ENCODE peak calls at places on chromosomes 4 and X, in four cellular contexts. U, H, T and E are unnamed samples.
A peak's percentile ranks its signal among the peaks of the same experiment; 100 is the strongest.

GRCh38 chr4:168812806-168813205 is 197.2 kb downstream of the CBR4 start:
- DNase-seq in T (no peak), U (no peak), H (no peak), E (no peak)

GRCh38 chr4:54392459-54392858 is 163.4 kb downstream of the PDGFRA start:
- DNase-seq in H (no peak), T (no peak), U (no peak), E (no peak)

GRCh38 chr4:26964994-26965393 is 104.4 kb downstream of the STIM2 start:
- DNase-seq in H (no peak), T (no peak), U (no peak), E (no peak)

GRCh38 chr4:93303440-93303839 is 525.1 kb upstream of the ATOH1 start:
- DNase-seq in T (no peak), H (no peak), U (no peak), E (no peak)

GRCh38 chr4:188109157-188109755 is at the start of gene TRIML2:
- DNase-seq in T (no peak), U (no peak), H (no peak), E (no peak)

GRCh38 chr4:182975806-182976205 is 58.6 kb upstream of the DCTD start:
- DNase-seq in H (peak; percentile 75), U (no peak), T (peak; percentile 57), E (no peak)

GRCh38 chrX:115689931-115690330 is 129.0 kb downstream of the PLS3 start:
- DNase-seq in H (no peak), U (no peak), T (no peak), E (no peak)

GRCh38 chrX:70289168-70289792 is 447 bp downstream of the PDZD11 start:
- DNase-seq in H (peak; percentile 1), T (no peak), U (no peak), E (no peak)

GRCh38 chr4:103719320-103720204 is at the start of gene TACR3:
- DNase-seq in U (no peak), T (no peak), H (no peak), E (peak; percentile 77)

GRCh38 chr4:185833055-185833598 is 21.1 kb upstream of the SORBS2 start:
- DNase-seq in T (no peak), U (peak; percentile 66), H (no peak), E (no peak)

GRCh38 chr4:55216871-55217635 is 91.7 kb upstream of the KDR start:
- DNase-seq in U (no peak), T (no peak), H (no peak), E (no peak)

GRCh38 chr4:70334681-70335080 is at the start of gene CABS1:
- DNase-seq in H (no peak), U (no peak), T (no peak), E (no peak)

GRCh38 chr4:70336043-70336442 is 1.3 kb downstream of the CABS1 start:
- DNase-seq in H (no peak), T (no peak), U (no peak), E (no peak)
- TF ChIP-seq ATF2 in H (no peak), T (no peak), U (no peak), E (no peak)

GRCh38 chr4:152935138-152935537 is 985 bp upstream of the FHDC1 start:
- DNase-seq in T (no peak), H (peak; percentile 63), U (no peak), E (no peak)
- TF ChIP-seq TAF1 in T (no peak), H (no peak), U (no peak), E (no peak)

GRCh38 chrX:30151964-30152363 is 63.4 kb upstream of the MAGEB2 start:
- DNase-seq in U (no peak), T (no peak), H (no peak), E (no peak)

GRCh38 chrX:30153881-30154260 is 61.5 kb upstream of the MAGEB2 start:
- DNase-seq in T (no peak), H (no peak), U (no peak), E (no peak)

GRCh38 chrX:30153175-30153880 is 62.0 kb upstream of the MAGEB2 start:
- DNase-seq in H (no peak), T (no peak), U (no peak), E (no peak)

GRCh38 chrX:30147996-30148643 is 67.2 kb upstream of the MAGEB2 start:
- DNase-seq in T (no peak), U (no peak), H (no peak), E (no peak)

GRCh38 chrX:30150196-30150895 is 65.0 kb upstream of the MAGEB2 start:
- DNase-seq in U (no peak), T (no peak), H (no peak), E (no peak)
- TF ChIP-seq ATF2 in U (no peak), T (no peak), H (no peak), E (no peak)

DNA sequence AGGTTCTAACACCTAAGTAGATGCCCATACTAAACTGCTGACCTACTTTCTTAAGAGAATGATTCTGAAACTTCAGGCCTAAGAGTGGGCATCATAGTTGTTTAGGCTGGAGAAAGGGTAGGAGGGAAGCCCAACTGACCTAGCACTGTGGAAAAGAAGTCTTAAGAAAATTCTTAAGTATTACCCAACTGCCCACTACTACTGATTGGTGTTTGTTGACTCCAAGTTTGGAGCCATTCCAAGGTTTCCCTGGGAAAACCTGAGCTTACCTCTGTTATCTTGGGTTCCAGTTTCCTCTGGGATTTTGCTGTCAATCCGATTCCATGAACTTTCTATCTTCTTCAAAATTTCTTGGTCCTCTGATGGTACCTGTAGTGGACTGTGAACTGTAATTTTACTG is 23.9 kb downstream of the ANKRD17 start:
- DNase-seq in U (no peak), H (no peak), T (no peak), E (no peak)
- TF ChIP-seq TAF1 in U (no peak), H (no peak), T (no peak), E (no peak)